ENCODE peak calls at places on chromosomes 12 and 14, in ten cellular contexts. A is T-helper 1 cell, F is epithelial cell of proximal tubule, I is T-cell, O is cardiac fibroblast, Z is HTR-8/SVneo, N is type B pancreatic cell, D is mucosa of gallbladder, W is KG1, P is aorta. R is an unnamed sample.

GRCh38 chr14:101001311-101002069 is 98.0 kb upstream of the RTL1 start:
- DNase-seq in P (no peak), I (no peak), D (no peak), N (no peak), F (peak; percentile 94), O (peak; percentile 52), Z (no peak), A (no peak), W (no peak), R (no peak)

GRCh38 chr12:54138219-54138618 is 50.6 kb downstream of the SMUG1 start:
- DNase-seq in D (no peak), P (no peak), Z (no peak), F (no peak), O (no peak), N (no peak), I (no peak), W (no peak), A (no peak), R (no peak)

GRCh38 chr12:52307836-52308806 is 13.1 kb downstream of the KRT83 start:
- DNase-seq in I (peak; percentile 21), O (peak; percentile 53), Z (no peak), W (no peak), N (peak; percentile 79), F (no peak), A (no peak), P (peak; percentile 79), D (peak; percentile 46), R (peak; percentile 86)

GRCh38 chr12:68970951-68971350 is 38.0 kb upstream of the CPM start:
- DNase-seq in W (no peak), Z (no peak), F (no peak), I (no peak), D (no peak), O (no peak), N (no peak), P (no peak), A (no peak), R (no peak)

GRCh38 chr14:92945959-92946846 is 23.3 kb downstream of the CHGA start:
- DNase-seq in N (no peak), D (peak; percentile 93), Z (peak; percentile 65), O (peak; percentile 80), I (no peak), A (no peak), W (no peak), P (no peak), F (peak; percentile 30), R (peak; percentile 77)

GRCh38 chr12:32080435-32080834 is 26.2 kb upstream of the BICD1 start:
- DNase-seq in O (no peak), I (no peak), W (no peak), Z (no peak), N (no peak), P (no peak), F (no peak), A (no peak), D (no peak), R (no peak)

GRCh38 chr14:104678901-104679705 is 10.3 kb upstream of the INF2 start:
- DNase-seq in D (no peak), O (no peak), P (peak; percentile 53), N (no peak), F (no peak), I (no peak), W (no peak), Z (no peak), A (no peak), R (no peak)

GRCh38 chr12:127292736-127293135 is 974.2 kb upstream of the TMEM132C start:
- DNase-seq in D (no peak), P (no peak), W (no peak), A (no peak), Z (no peak), F (no peak), I (no peak), N (no peak), O (no peak), R (no peak)

GRCh38 chr12:119016715-119017114 is 35.4 kb downstream of the SRRM4 start:
- DNase-seq in Z (no peak), A (no peak), D (no peak), N (no peak), O (no peak), W (no peak), P (no peak), I (no peak), F (no peak), R (no peak)

GRCh38 chr14:71905860-71906259 is 26.4 kb upstream of the RGS6 start:
- DNase-seq in N (no peak), I (no peak), F (no peak), O (no peak), W (no peak), A (no peak), D (no peak), Z (no peak), P (no peak), R (no peak)

GRCh38 chr12:89245090-89245489 is 107.2 kb downstream of the DUSP6 start:
- DNase-seq in O (peak; percentile 47), Z (no peak), F (no peak), A (peak; percentile 16), N (no peak), P (no peak), I (peak; percentile 48), D (no peak), W (peak; percentile 57), R (no peak)

GRCh38 chr12:31431721-31432120 is 105.8 kb upstream of the SINHCAF start:
- DNase-seq in D (no peak), Z (no peak), A (no peak), P (no peak), F (no peak), O (peak; percentile 36), N (peak; percentile 25), W (no peak), I (no peak), R (no peak)

GRCh38 chr12:78457951-78458350 is 406.6 kb upstream of the SYT1 start:
- DNase-seq in W (no peak), F (no peak), Z (no peak), P (no peak), O (peak; percentile 46), D (no peak), A (no peak), N (no peak), I (no peak), R (no peak)

R was measured in upper lobe of right lung.